ENCODE peak calls at places on chromosomes 13 and 19, in six cellular contexts. J, H, M, B, F and S are unnamed samples.
A peak's percentile ranks its signal among the peaks of the same experiment; 100 is the strongest.

GRCh38 chr13:101576452-101576851 is 124.0 kb downstream of the ITGBL1 start:
- DNase-seq in M (no peak), H (no peak), J (peak; percentile 54), B (no peak), F (no peak), S (no peak)

GRCh38 chr19:4375164-4375619 is 25.2 kb downstream of the SH3GL1 start:
- DNase-seq in H (no peak), M (no peak), F (peak; percentile 38), J (no peak), B (no peak), S (no peak)

GRCh38 chr19:13681509-13681908 is 82.8 kb upstream of the MRI1 start:
- DNase-seq in F (no peak), J (peak; percentile 22), M (no peak), B (peak; percentile 16), H (no peak), S (no peak)

GRCh38 chr13:79519252-79519651 is 38.3 kb downstream of the NDFIP2 start:
- DNase-seq in M (no peak), H (no peak), F (no peak), J (peak; percentile 54), B (no peak), S (no peak)

GRCh38 chr19:8638078-8638619 is 7.7 kb downstream of the NFILZ start:
- DNase-seq in B (peak; percentile 62), J (peak; percentile 82), F (no peak), M (no peak), H (no peak), S (no peak)

GRCh38 chr19:42554046-42554575 is 25.8 kb upstream of the CEACAM1 start:
- DNase-seq in J (no peak), F (no peak), M (no peak), B (no peak), H (no peak), S (no peak)

GRCh38 chr19:40802300-40803169 is 3.5 kb downstream of the EGLN2 start:
- DNase-seq in M (peak; percentile 86), B (peak; percentile 42), H (peak; percentile 81), J (no peak), F (peak; percentile 66), S (no peak)

GRCh38 chr19:12774588-12775555 is at the start of gene HOOK2:
- DNase-seq in J (no peak), H (no peak), B (no peak), F (no peak), M (peak; percentile 80), S (no peak)

GRCh38 chr13:74132152-74132767 is 1.9 kb downstream of the KLF12 start:
- DNase-seq in H (no peak), F (no peak), J (peak; percentile 24), B (peak; percentile 20), M (no peak), S (no peak)

GRCh38 chr13:27131202-27131623 is 40.4 kb downstream of the USP12 start:
- DNase-seq in J (peak; percentile 66), B (peak; percentile 47), F (no peak), H (no peak), M (no peak), S (no peak)

GRCh38 chr19:40613669-40614594 is 12.8 kb downstream of the LTBP4 start:
- DNase-seq in B (peak; percentile 84), F (peak; percentile 69), M (peak; percentile 90), J (peak; percentile 81), H (peak; percentile 79), S (no peak)

GRCh38 chr19:51259348-51260245 is 8.7 kb downstream of the SIGLECL1 start:
- DNase-seq in J (no peak), B (peak; percentile 54), M (no peak), H (no peak), F (no peak), S (peak; percentile 65)

GRCh38 chr13:47397739-47398138 is 500.9 kb upstream of the HTR2A start:
- DNase-seq in J (peak; percentile 71), B (peak; percentile 10), H (no peak), F (no peak), M (no peak), S (no peak)

GRCh38 chr13:66585669-66586203 is 644.4 kb downstream of the PCDH9 start:
- DNase-seq in F (no peak), H (no peak), B (peak; percentile 16), M (no peak), J (peak; percentile 36), S (no peak)

GRCh38 chr13:89930861-89931260 is 1416.6 kb upstream of the MIR17HG start:
- DNase-seq in B (no peak), H (no peak), F (no peak), M (no peak), J (no peak), S (no peak)

GRCh38 chr19:17075035-17075859 is at the start of the genes HAUS8 and MYO9B:
- DNase-seq in F (peak; percentile 99), B (peak; percentile 100), J (peak; percentile 99), M (peak; percentile 100), H (peak; percentile 99), S (peak; percentile 99)
- TF ChIP-seq CTCF in F (no peak), B (no peak), J (no peak), M (no peak), H (no peak), S (no peak)

GRCh38 chr19:11045536-11045935 is 43.7 kb upstream of the LDLR start:
- DNase-seq in B (no peak), H (no peak), F (no peak), M (no peak), J (no peak), S (no peak)

GRCh38 chr19:11047856-11048255 is 41.4 kb upstream of the LDLR start:
- DNase-seq in M (no peak), F (no peak), H (no peak), J (no peak), B (no peak), S (no peak)

GRCh38 chr19:11044436-11044835 is 44.8 kb upstream of the LDLR start:
- DNase-seq in M (no peak), H (no peak), F (no peak), B (no peak), J (no peak), S (no peak)

GRCh38 chr19:11050323-11051114 is 38.7 kb upstream of the LDLR start:
- DNase-seq in M (no peak), H (no peak), J (no peak), F (no peak), B (no peak), S (no peak)

DNA sequence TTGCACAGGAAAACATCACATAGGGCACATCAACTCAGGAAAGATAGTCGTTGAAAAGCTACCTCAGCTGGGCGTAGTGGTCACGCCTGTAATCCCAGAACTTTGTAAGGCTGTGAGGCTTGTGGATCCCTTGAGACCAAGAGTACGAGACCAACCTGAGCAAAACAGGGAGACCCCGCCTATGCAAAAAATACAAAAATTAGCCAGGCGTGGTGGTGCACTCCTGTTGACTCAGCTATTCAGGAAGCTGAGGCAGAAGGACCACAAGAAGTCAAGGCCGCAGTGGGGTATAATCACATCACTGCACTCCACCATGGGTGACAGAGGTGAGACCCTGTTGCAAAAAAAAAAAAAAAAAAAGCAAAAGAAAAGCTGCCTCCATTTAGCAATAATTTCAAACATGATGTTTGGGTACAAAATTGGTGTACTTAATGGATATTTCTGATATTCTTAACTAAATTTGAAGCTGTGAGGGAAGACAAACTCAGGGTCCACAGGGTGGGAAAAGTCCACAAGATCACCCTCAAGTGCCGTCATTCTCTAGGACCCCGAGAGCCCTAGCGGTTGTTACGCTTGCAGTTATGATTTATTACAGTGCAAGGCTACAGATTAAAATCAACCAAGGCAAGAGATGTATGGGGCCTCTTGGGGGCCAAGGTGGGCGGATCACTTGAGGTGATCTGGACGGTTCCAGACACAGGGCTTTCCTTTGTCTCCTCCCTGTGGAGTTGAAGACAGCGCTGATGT is 42.5 kb upstream of the LDLR start:
- DNase-seq in H (no peak), M (no peak), B (no peak), F (no peak), J (no peak), S (no peak)
- H3K27ac ChIP-seq in H (no peak overlapping the region), M (no peak overlapping the region), B (no peak overlapping the region), F (no peak overlapping the region), J (no peak overlapping the region), S (no peak overlapping the region)

GRCh38 chr13:23740002-23740401 is 149.2 kb downstream of the MIPEP start:
- DNase-seq in M (no peak), F (no peak), B (no peak), J (no peak), H (no peak), S (no peak)

GRCh38 chr13:23744315-23744714 is 144.9 kb downstream of the MIPEP start:
- DNase-seq in M (no peak), H (no peak), J (no peak), B (no peak), F (no peak), S (no peak)

GRCh38 chr13:23743269-23743668 is 145.9 kb downstream of the MIPEP start:
- DNase-seq in F (no peak), B (no peak), J (no peak), M (no peak), H (no peak), S (no peak)

GRCh38 chr13:23743717-23744116 is 145.5 kb downstream of the MIPEP start:
- DNase-seq in H (no peak), J (no peak), M (no peak), B (no peak), F (no peak), S (no peak)

DNA sequence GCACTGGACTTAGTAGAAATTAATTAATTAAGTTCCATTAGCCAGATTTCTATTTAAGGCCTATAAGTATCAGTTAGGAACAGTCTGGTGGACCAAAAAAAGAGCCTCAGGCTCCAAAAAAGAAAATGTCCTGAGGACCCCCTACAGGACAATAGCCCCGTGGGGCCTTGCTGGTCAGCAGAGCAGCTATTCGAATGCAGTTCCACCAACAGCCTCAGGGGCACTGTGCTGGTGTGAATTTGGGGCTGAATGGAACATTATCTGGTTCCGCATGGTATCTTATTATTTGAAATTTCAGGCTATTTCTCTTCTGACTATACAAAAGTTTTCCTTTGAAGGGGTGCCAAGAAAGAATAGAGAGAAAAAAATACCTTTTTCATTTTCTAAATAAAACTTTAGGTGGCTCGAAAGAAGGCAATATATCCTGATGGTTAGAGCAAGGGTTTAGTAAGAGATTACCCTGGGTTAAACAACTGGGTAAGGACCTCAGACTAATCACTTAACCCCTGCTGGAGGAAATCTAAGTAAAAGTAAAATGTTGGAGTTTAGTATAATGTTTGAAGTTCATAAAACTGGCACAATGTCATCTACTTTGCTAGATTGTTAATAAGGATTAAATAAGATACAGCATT is 147.2 kb downstream of the MIPEP start:
- DNase-seq in F (no peak), H (no peak), B (no peak), J (no peak), M (no peak), S (no peak)
- TF ChIP-seq CTCF in F (peak; percentile 15), H (peak; percentile 51), B (peak; percentile 51), J (peak; percentile 45), M (no peak), S (no peak)

DNA sequence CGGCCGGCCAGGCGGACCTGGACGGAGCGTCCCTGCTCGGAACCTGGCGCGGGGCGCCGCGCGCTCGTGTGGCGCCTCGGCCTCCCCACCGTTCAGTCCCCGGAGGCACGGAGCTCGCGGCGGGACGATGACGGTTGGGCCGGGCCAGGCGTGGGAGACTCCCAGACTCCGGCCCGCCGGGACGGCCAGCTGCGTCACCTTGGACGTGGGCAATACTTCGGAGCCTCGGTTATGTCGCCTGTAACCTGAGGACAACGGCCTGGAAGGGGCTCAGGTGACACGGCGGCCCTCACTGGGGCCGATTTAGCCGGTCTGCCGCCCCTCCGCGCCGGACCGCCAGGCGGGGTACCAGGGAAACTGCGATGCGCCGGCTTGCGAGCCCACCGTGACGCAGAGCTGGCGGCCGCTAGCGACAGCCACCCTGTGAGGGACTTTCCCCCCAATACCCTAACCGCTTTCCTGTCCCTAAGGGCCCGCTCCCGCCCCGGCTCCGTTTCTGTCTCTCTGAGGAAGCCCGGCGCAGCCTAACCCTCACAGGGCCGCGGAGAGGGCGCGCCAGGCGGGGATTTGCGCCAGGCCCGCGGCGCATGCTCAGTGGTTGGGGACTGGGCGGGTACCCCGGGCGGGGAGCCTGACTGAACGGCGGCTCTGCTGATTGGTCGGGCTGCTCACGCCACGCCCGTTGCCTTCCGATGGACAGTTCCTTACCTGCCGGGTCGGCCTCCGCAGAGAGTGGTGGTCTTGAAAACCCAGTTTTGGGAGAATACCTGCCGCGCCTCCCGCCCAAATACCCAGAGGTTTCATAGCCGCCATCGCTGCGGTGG is 109.5 kb upstream of the DOCK9 start:
- DNase-seq in H (peak; percentile 92), M (peak; percentile 95), B (peak; percentile 86), J (peak; percentile 65), F (peak; percentile 89), S (peak; percentile 94)
- H3K27ac ChIP-seq in H (peak overlapping the region; percentile 96), M (peak overlapping the region; percentile 95), B (peak overlapping the region; percentile 63), J (peak overlapping the region; percentile 40), F (peak overlapping the region; percentile 83), S (peak overlapping the region; percentile 97)